ENCODE peak calls at places on chromosomes 1 and 21, in nine cellular contexts. W is spleen, T is sigmoid colon, P is adrenal gland, E is psoas muscle, L is osteoblast, G is prostate gland, M is gastrocnemius medialis, V is cardiac muscle cell. S is an unnamed sample.

GRCh38 chr1:243411472-243411871 is 155.6 kb downstream of the SDCCAG8 start:
- DNase-seq in W (no peak), T (no peak), P (no peak), E (no peak), L (no peak), G (peak; percentile 21), M (no peak), V (no peak), S (no peak)

GRCh38 chr1:45200906-45201500 is 5.4 kb downstream of the ZSWIM5 start:
- DNase-seq in W (no peak), T (no peak), P (no peak), E (no peak), L (no peak), G (no peak), M (no peak), V (no peak), S (no peak)

GRCh38 chr1:40650075-40650474 is 15.4 kb downstream of the RIMS3 start:
- DNase-seq in W (peak; percentile 61), T (no peak), P (no peak), E (no peak), L (peak; percentile 45), G (no peak), M (no peak), V (peak; percentile 44), S (peak; percentile 38)

GRCh38 chr1:119008483-119009299 is 20.5 kb upstream of the TBX15 start:
- DNase-seq in W (no peak), T (no peak), P (peak; percentile 37), E (no peak), L (peak; percentile 95), G (no peak), M (peak; percentile 35), V (peak; percentile 64), S (peak; percentile 67)

GRCh38 chr1:183702087-183702812 is 49.1 kb upstream of the APOBEC4 start:
- DNase-seq in W (no peak), T (no peak), P (peak; percentile 27), E (no peak), L (no peak), G (no peak), M (no peak), V (no peak), S (peak; percentile 80)

GRCh38 chr1:162018418-162018817 is 5.3 kb downstream of the OLFML2B start:
- DNase-seq in W (no peak), T (no peak), P (no peak), E (no peak), L (peak; percentile 21), G (no peak), M (no peak), V (no peak), S (no peak)

GRCh38 chr1:221101792-221102191 is 222.5 kb downstream of the HLX start:
- DNase-seq in W (no peak), T (no peak), P (no peak), E (no peak), L (peak; percentile 78), G (no peak), M (no peak), V (no peak), S (no peak)

GRCh38 chr1:17276568-17276967 is 27.7 kb downstream of the PADI3 start:
- DNase-seq in W (peak; percentile 81), T (no peak), P (peak; percentile 39), E (no peak), L (peak; percentile 88), G (peak; percentile 14), M (no peak), V (no peak), S (peak; percentile 78)

GRCh38 chr1:49527606-49528305 is 496.0 kb downstream of the AGBL4 start:
- DNase-seq in W (no peak), T (no peak), P (no peak), E (no peak), L (no peak), G (no peak), M (no peak), V (no peak), S (no peak)

GRCh38 chr21:45876381-45877159 is 105.0 kb upstream of the COL6A1 start:
- DNase-seq in W (peak; percentile 72), T (peak; percentile 62), P (no peak), E (no peak), L (no peak), G (no peak), M (no peak), V (peak; percentile 74), S (no peak)

GRCh38 chr1:177585492-177586220 is 384.2 kb downstream of the SEC16B start:
- DNase-seq in W (no peak), T (no peak), P (no peak), E (no peak), L (no peak), G (peak; percentile 72), M (no peak), V (no peak), S (peak; percentile 96)

GRCh38 chr1:199512037-199512710 is 515.3 kb upstream of the NR5A2 start:
- DNase-seq in W (no peak), T (no peak), P (no peak), E (no peak), L (no peak), G (no peak), M (no peak), V (no peak), S (no peak)

GRCh38 chr1:59043796-59044195 is 253.1 kb upstream of the FGGY start:
- DNase-seq in W (no peak), T (peak; percentile 93), P (peak; percentile 89), E (peak; percentile 83), L (peak; percentile 53), G (peak; percentile 49), M (peak; percentile 74), V (no peak), S (peak; percentile 74)

GRCh38 chr1:21872445-21873079 is 60.5 kb downstream of the LDLRAD2 start:
- DNase-seq in W (no peak), T (no peak), P (no peak), E (no peak), L (no peak), G (no peak), M (no peak), V (no peak), S (no peak)

GRCh38 chr1:241738710-241739109 is 86.6 kb downstream of the WDR64 start:
- DNase-seq in W (no peak), T (no peak), P (no peak), E (no peak), L (no peak), G (no peak), M (no peak), V (peak; percentile 28), S (no peak)

GRCh38 chr1:147080013-147080661 is 92.1 kb downstream of the PRKAB2 start:
- DNase-seq in W (no peak), T (no peak), P (no peak), E (no peak), L (no peak), G (no peak), M (no peak), V (peak; percentile 40), S (no peak)

GRCh38 chr1:24463756-24464377 is 38.8 kb upstream of the RCAN3 start:
- DNase-seq in W (no peak), T (no peak), P (no peak), E (no peak), L (no peak), G (no peak), M (no peak), V (no peak), S (no peak)

GRCh38 chr1:150765229-150765976 is at the start of gene CTSS:
- DNase-seq in W (no peak), T (no peak), P (no peak), E (no peak), L (no peak), G (no peak), M (no peak), V (no peak), S (peak; percentile 22)

GRCh38 chr1:93573940-93574469 is 107.6 kb downstream of the BCAR3 start:
- DNase-seq in W (no peak), T (no peak), P (no peak), E (no peak), L (no peak), G (no peak), M (no peak), V (no peak), S (no peak)

DNA sequence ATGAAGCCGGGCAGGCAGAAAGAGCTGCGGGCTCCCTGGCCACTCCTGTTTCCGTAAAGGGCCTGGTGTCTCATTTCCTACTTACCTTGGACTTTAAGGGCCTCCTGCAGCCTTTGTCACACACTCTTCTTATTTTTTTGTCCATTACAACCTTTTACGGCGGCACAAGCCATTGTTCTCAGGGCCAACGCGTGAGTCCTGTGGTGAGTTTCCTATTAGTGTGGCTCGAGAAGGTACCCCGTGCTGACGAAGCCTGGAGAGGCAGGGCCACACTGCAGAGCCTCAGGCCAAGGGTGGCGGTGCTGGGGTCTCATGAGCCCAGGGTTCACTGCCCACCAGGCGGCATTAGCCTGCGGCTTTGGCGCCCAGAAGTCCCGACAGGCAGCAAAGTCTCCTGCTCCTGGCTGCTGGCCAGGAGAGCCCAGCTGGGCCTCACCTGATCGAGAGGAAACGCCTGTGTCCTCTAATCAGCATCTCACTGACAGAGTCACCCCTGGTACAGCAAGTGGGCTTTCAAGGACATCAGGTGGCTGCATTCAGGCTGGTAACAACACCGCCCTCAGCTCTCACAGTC is 62.0 kb downstream of the SIK1 start:
- DNase-seq in W (no peak), T (no peak), P (no peak), E (no peak), L (no peak), G (no peak), M (no peak), V (peak; percentile 29), S (no peak)
- TF ChIP-seq CTCF in W (no peak), T (no peak), P (no peak), E (no peak), L (no peak), G (no peak), M (no peak), V (no peak), S (no peak)

DNA sequence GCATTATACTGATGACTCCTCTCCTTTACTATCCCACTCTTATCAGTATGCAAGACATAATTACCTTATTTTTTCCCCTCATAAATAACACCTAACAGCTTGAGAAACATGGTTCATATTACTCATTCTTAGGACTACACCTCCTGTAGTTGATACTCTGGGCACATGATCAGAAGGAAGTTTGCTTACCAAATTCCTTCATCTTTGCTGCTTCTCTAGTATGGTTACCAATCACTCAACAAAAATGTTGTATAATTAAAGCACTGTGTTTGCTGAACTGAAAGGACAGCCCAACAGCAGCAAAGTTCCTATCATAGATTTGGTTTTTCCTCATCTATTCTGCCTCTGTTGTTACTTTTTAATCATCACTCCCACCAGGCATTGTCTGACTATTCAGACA is 586.3 kb downstream of the LRRIQ3 start:
- DNase-seq in W (no peak), T (no peak), P (no peak), E (no peak), L (no peak), G (no peak), M (no peak), V (no peak), S (peak; percentile 51)
- H3K4me3 ChIP-seq in W (no peak overlapping the region), T (no peak overlapping the region), P (no peak overlapping the region), E (no peak overlapping the region), L (no peak overlapping the region), G (no peak overlapping the region), M (no peak overlapping the region), V (no peak overlapping the region), S (no peak overlapping the region)

GRCh38 chr1:154502066-154502741 is at the start of the genes SHE and TDRD10:
- DNase-seq in W (peak; percentile 81), T (no peak), P (peak; percentile 43), E (peak; percentile 64), L (no peak), G (no peak), M (no peak), V (peak; percentile 40), S (no peak)
- H3K36me3 ChIP-seq in W (no peaks in the 10 kb centered on the region), T (no peaks in the 10 kb centered on the region), P (no peaks in the 10 kb centered on the region), E (no peaks in the 10 kb centered on the region), L (no peaks in the 10 kb centered on the region), G (no peaks in the 10 kb centered on the region), M (no peaks in the 10 kb centered on the region), V (no peaks in the 10 kb centered on the region), S (no peaks in the 10 kb centered on the region)

GRCh38 chr1:223680188-223680587 is 14.7 kb upstream of the CAPN8 start:
- DNase-seq in W (no peak), T (no peak), P (no peak), E (no peak), L (peak; percentile 3), G (no peak), M (no peak), V (no peak), S (no peak)
- TF ChIP-seq CTCF in W (no peak), T (no peak), P (no peak), E (no peak), L (no peak), G (no peak), M (no peak), V (no peak), S (no peak)